ENCODE peak calls at places on chromosomes 2 and 18, in seven cellular contexts. U is GM04504; O is astrocyte; H is NCI-H2081 treated with DMSO at 0.1 percent for 48 hours; M is amniotic stem cell; L is heart right ventricle; J is CD4-positive, alpha-beta T cell. C is an unnamed sample.

GRCh38 chr2:120262761-120263428 is 10.2 kb downstream of the RALB start:
- DNase-seq in O (peak), U (no peak), M (peak), J (no peak), H (no peak), L (no peak), C (no peak)

GRCh38 chr2:102062802-102063201 is 71.0 kb downstream of the IL1R2 start:
- DNase-seq in L (no peak), O (no peak), H (no peak), U (no peak), M (no peak), J (no peak), C (no peak)

GRCh38 chr2:53265900-53266299 is 501.7 kb upstream of the CHAC2 start:
- DNase-seq in O (no peak), J (no peak), U (no peak), H (no peak), L (no peak), M (no peak), C (no peak)

GRCh38 chr2:142754182-142754581 is 123.3 kb upstream of the KYNU start:
- DNase-seq in J (no peak), U (no peak), L (no peak), O (no peak), H (no peak), M (no peak), C (no peak)

GRCh38 chr18:8785855-8786765 is 80.8 kb downstream of the MTCL1 start:
- DNase-seq in M (no peak), U (no peak), J (no peak), H (no peak), L (no peak), O (no peak), C (no peak)

GRCh38 chr2:84556190-84556589 is 39.9 kb downstream of the DNAH6 start:
- DNase-seq in O (no peak), J (no peak), L (no peak), U (no peak), M (no peak), H (no peak), C (no peak)

GRCh38 chr18:10215444-10215843 is 239.0 kb upstream of the APCDD1 start:
- DNase-seq in H (no peak), U (no peak), M (no peak), J (no peak), O (no peak), L (no peak), C (no peak)

GRCh38 chr2:235199128-235199527 is 247.3 kb downstream of the SH3BP4 start:
- DNase-seq in O (no peak), L (no peak), M (no peak), U (no peak), J (no peak), H (no peak), C (no peak)

GRCh38 chr2:176187306-176188217 is 906 bp upstream of the HOXD1 start:
- DNase-seq in U (no peak), O (no peak), L (no peak), M (no peak), H (no peak), J (no peak), C (no peak)

GRCh38 chr2:217959723-217960122 is 43.1 kb downstream of the TNS1 start:
- DNase-seq in J (no peak), U (no peak), O (peak), L (no peak), M (no peak), H (no peak), C (no peak)

GRCh38 chr2:47867205-47867604 is 39.1 kb downstream of the FBXO11 start:
- DNase-seq in O (peak), J (no peak), M (no peak), U (peak), H (no peak), L (no peak), C (peak)

GRCh38 chr2:149597050-149598013 is 9.8 kb upstream of the MMADHC start:
- DNase-seq in H (peak), L (no peak), U (peak), J (peak), M (peak), O (peak), C (peak)

GRCh38 chr2:68469935-68470334 is 2.5 kb downstream of the APLF start:
- DNase-seq in L (no peak), M (no peak), O (no peak), H (no peak), U (no peak), J (no peak), C (no peak)

GRCh38 chr2:101811226-101812015 is 113.9 kb downstream of the MAP4K4 start:
- DNase-seq in O (no peak), U (no peak), M (no peak), H (no peak), L (no peak), J (no peak), C (no peak)